ENCODE peak calls at places on chromosomes 11 and 22, in four cellular contexts. W is HepG2, P is H1, Z is GM12878. Q is an unnamed sample.

GRCh38 chr11:117458275-117459120 is 130.8 kb downstream of the CEP164 start:
- DNase-seq in W (no peak), Z (no peak), P (no peak), Q (no peak)

GRCh38 chr11:72587696-72588095 is 86.5 kb downstream of the PDE2A start:
- DNase-seq in Z (no peak), W (no peak), P (no peak), Q (no peak)

GRCh38 chr11:103893366-103893765 is 143.1 kb upstream of the DDI1 start:
- DNase-seq in Z (no peak), P (no peak), W (no peak), Q (no peak)

GRCh38 chr11:5288912-5289525 is 12.7 kb downstream of the OR51B4 start:
- DNase-seq in P (no peak), W (no peak), Z (no peak), Q (no peak)

GRCh38 chr11:76824083-76824939 is 36.4 kb upstream of the ACER3 start:
- DNase-seq in Z (no peak), P (no peak), W (no peak), Q (no peak)

GRCh38 chr11:76314741-76315090 is 66.2 kb downstream of the THAP12 start:
- DNase-seq in W (no peak), Z (no peak), P (no peak), Q (no peak)

GRCh38 chr22:31954535-31955326 is 10.4 kb downstream of the YWHAH start:
- DNase-seq in W (no peak), Z (no peak), P (no peak), Q (no peak)

GRCh38 chr22:27952091-27952490 is 33.0 kb upstream of the PITPNB start:
- DNase-seq in Z (no peak), P (no peak), W (no peak), Q (no peak)

GRCh38 chr11:121312483-121312882 is 19.9 kb downstream of the SC5D start:
- DNase-seq in W (no peak), Z (no peak), P (no peak), Q (no peak)

GRCh38 chr11:110079726-110080125 is 13.5 kb upstream of the ZC3H12C start:
- DNase-seq in W (no peak), Z (no peak), P (no peak), Q (no peak)

GRCh38 chr22:39381009-39381755 is 18.4 kb upstream of the TAB1 start:
- DNase-seq in Z (no peak), P (no peak), W (no peak), Q (no peak)

GRCh38 chr11:9535189-9535781 is 38.2 kb upstream of the WEE1 start:
- DNase-seq in P (peak; percentile 64), Z (peak; percentile 25), W (peak; percentile 51), Q (peak; percentile 72)

GRCh38 chr22:39773976-39774539 is 119.5 kb downstream of the ENTHD1 start:
- DNase-seq in W (no peak), P (no peak), Z (peak; percentile 73), Q (no peak)

GRCh38 chr22:26330971-26331625 is 98.0 kb upstream of the ASPHD2 start:
- DNase-seq in Z (peak; percentile 7), P (peak; percentile 29), W (peak; percentile 54), Q (peak; percentile 57)

GRCh38 chr22:17807571-17808410 is 33.5 kb upstream of the BID start:
- DNase-seq in P (no peak), W (no peak), Z (no peak), Q (no peak)

GRCh38 chr11:116776522-116776984 is 3.8 kb upstream of the BUD13 start:
- DNase-seq in W (no peak), P (no peak), Z (no peak), Q (no peak)

GRCh38 chr11:103326070-103326794 is 217.0 kb downstream of the DYNC2H1 start:
- DNase-seq in P (peak; percentile 41), Z (peak; percentile 17), W (peak; percentile 51), Q (peak; percentile 51)

GRCh38 chr11:17015639-17016125 is 1.5 kb upstream of the PLEKHA7 start:
- DNase-seq in P (no peak), Z (no peak), W (no peak), Q (no peak)

GRCh38 chr11:2685566-2686359 is 14.0 kb downstream of the KCNQ1OT1 start:
- DNase-seq in Z (no peak), W (no peak), P (no peak), Q (no peak)

GRCh38 chr11:11427185-11427944 is 74.3 kb upstream of the CSNK2A3 start:
- DNase-seq in P (no peak), Z (no peak), W (no peak), Q (no peak)

GRCh38 chr11:8796926-8797325 is 114.1 kb upstream of the AKIP1 start:
- DNase-seq in P (no peak), W (no peak), Z (no peak), Q (no peak)

GRCh38 chr22:19957445-19957844 is 15.8 kb upstream of the TXNRD2 start:
- DNase-seq in Z (no peak), P (no peak), W (no peak), Q (no peak)

GRCh38 chr22:24120029-24120428 is 61.3 kb upstream of the SUSD2 start:
- DNase-seq in Z (no peak), W (no peak), P (no peak), Q (no peak)

GRCh38 chr22:23922921-23923320 is 28.7 kb downstream of the MIF start:
- DNase-seq in P (no peak), W (peak; percentile 0), Z (no peak), Q (no peak)

GRCh38 chr11:56396047-56396446 is 16.4 kb upstream of the OR5AL1 start:
- DNase-seq in W (no peak), Z (no peak), P (no peak), Q (peak; percentile 9)

GRCh38 chr11:57276857-57277505 is 39.9 kb upstream of the APLNR start:
- DNase-seq in P (no peak), W (no peak), Z (no peak), Q (no peak)

GRCh38 chr11:74611369-74611861 is 19.0 kb downstream of the POLD3 start:
- DNase-seq in Z (no peak), W (peak; percentile 36), P (no peak), Q (no peak)

GRCh38 chr11:36361901-36362391 is 65.9 kb downstream of the PRR5L start:
- DNase-seq in P (peak; percentile 54), W (no peak), Z (no peak), Q (no peak)

GRCh38 chr22:47307326-47307725 is 544.9 kb downstream of the TBC1D22A start:
- DNase-seq in W (no peak), P (no peak), Z (no peak), Q (no peak)

GRCh38 chr11:18721576-18722292 is 4.3 kb downstream of the IGSF22 start:
- DNase-seq in W (no peak), P (no peak), Z (no peak), Q (peak; percentile 55)

GRCh38 chr11:20156876-20157613 is 3.2 kb downstream of the DBX1 start:
- DNase-seq in W (no peak), P (no peak), Z (no peak), Q (no peak)

GRCh38 chr22:49929553-49929979 is 11.1 kb downstream of the CRELD2 start:
- DNase-seq in W (no peak), Z (no peak), P (no peak), Q (no peak)

GRCh38 chr11:65777821-65778361 is 2.9 kb downstream of the AP5B1 start:
- DNase-seq in P (no peak), Z (no peak), W (no peak), Q (no peak)
- TF ChIP-seq SUZ12 in P (no peak), Z (no peak), W (no peak), Q (no peak)

DNA sequence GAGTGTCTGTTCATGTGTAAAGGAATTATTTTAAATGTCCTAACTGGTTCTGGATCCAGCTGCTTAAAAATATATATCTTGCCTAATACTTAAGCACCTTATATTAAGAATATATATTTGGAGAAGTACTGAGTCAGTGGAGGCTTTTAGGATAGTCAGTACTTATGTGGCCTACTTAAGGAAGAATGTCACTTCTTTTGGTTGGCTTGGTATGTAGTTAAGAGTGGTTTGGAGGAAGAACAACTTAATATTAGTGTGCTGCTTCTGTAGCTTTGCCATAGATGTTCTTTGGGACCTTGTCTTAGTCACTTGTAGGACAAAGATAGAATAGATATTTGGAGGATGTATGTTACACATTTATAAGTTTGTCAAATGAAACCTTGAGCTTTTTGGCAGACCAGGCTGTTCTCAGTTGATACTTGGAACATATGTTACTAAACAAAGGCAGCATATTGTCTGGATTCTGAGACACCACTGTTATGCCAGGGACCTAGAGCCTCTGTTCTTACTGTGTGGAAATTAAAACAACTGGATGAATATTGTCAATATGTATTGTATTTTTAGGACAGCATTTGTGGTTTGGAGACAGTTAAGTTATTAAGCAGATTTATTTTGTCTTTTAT is 4.9 kb downstream of the HIPK3 start:
- DNase-seq in W (no peak), P (no peak), Z (no peak), Q (no peak)
- TF ChIP-seq ZNF274 in W (no peak), P (no peak), Z (no peak), Q (no peak)

DNA sequence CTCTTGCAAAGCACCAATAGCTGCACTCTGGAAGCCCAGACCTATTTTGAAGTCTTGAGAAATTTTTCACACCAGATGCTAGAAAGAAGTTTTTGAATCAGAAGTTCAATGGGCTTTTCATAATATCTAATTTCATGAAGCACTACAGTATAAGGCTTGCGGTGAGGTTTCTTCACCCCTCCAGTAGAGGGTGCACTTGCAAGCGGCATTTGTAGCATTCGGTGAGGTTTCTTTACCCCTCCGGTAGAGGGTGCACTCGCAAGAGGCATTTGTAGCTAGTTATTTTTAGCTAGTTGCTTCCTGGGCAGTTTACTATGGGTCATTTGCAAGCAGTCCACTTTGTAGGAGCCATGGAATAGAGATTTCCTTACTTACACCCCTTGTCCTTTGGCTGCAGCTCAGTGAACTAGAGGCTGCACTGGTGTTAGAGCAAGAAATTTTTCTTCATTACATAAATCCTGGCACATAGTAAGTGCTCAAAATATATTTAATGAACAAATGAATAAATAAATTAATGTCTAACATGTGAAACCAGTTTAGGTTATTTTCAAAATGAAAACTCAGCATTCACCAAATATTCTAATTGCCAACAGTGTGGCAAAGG is 7.8 kb upstream of the NOX4 start:
- DNase-seq in W (peak; percentile 8), Z (no peak), P (no peak), Q (no peak)
- TF ChIP-seq YY1 in W (no peak), Z (no peak), P (no peak), Q (no peak)

GRCh38 chr11:1556278-1557167 is 15.5 kb downstream of the DUSP8 start:
- DNase-seq in W (no peak), P (no peak), Z (no peak), Q (no peak)

GRCh38 chr11:1554981-1555712 is 16.9 kb downstream of the DUSP8 start:
- DNase-seq in Z (no peak), P (no peak), W (no peak), Q (no peak)

GRCh38 chr11:1557168-1557884 is 14.7 kb downstream of the DUSP8 start:
- DNase-seq in Z (no peak), W (no peak), P (no peak), Q (no peak)

GRCh38 chr11:1555713-1556153 is 16.3 kb downstream of the DUSP8 start:
- DNase-seq in W (no peak), Z (no peak), P (no peak), Q (peak; percentile 36)

DNA sequence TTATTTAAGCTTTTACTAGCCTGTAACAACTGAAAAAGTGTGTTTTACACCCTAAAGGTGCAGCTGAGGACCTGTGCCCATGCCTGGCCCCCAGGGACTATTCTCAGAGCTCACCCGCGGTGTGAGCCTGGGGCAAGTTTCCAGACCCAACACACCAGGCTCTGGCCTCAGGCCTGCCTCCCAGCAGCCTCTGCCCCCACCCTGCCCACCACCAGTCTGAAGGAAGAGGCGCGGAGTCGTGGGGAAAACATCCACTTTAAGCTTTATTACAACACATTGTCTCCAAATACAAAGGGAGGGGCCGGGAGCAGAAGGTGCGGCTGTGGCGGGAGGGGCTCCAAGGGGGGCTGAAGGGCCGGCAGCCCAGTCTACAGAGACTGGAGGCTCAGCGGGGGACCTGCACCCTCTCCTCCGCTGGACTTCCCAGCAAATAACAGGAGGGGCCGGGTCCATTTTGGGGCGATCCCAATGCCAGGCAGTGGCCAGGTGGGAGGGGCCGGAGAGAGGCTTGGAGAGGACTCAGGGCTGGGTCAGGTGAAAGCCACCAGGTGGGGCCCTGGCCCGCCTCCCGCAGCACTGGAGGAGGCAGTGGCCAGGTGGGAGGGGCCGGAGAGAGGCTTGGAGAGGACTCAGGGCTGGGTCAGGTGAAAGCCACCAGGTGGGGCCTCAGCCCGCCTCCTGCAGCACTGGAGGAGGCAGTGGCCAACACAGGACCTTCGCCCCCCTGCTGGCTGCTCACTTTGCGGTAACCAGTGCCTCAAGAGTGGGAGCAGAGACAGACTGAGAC is 18.1 kb downstream of the DUSP8 start:
- DNase-seq in P (no peak), W (no peak), Z (no peak), Q (no peak)
- TF ChIP-seq SUZ12 in P (no peak), W (no peak), Z (no peak), Q (no peak)

Q was measured in NT2/D1.